ENCODE peak calls at places on chromosomes 11 and 22, in nine cellular contexts. B, L, D, T, H, Y, W, O and E are unnamed samples.
A peak's percentile ranks its signal among the peaks of the same experiment; 100 is the strongest.

GRCh38 chr11:44364596-44364995 is 54.7 kb upstream of the ALX4 start:
- DNase-seq in B (no peak), L (no peak), D (no peak), T (no peak), H (no peak), Y (no peak), W (no peak), O (no peak), E (no peak)

GRCh38 chr11:120209750-120210650 is 832 bp upstream of the OAF start:
- DNase-seq in B (no peak), L (no peak), D (no peak), T (no peak), H (no peak), Y (no peak), W (no peak), O (no peak), E (peak; percentile 40)

GRCh38 chr22:50199251-50199721 is 1.5 kb upstream of the SELENOO start:
- DNase-seq in B (no peak), L (no peak), D (no peak), T (no peak), H (no peak), Y (no peak), W (no peak), O (no peak), E (no peak)

GRCh38 chr11:67292671-67293070 is 3.6 kb downstream of the ANKRD13D start:
- DNase-seq in B (no peak), L (no peak), D (no peak), T (no peak), H (no peak), Y (no peak), W (no peak), O (no peak), E (no peak)

GRCh38 chr11:116114198-116114651 is 610.0 kb upstream of the CADM1 start:
- DNase-seq in B (no peak), L (no peak), D (no peak), T (no peak), H (no peak), Y (no peak), W (peak; percentile 26), O (no peak), E (no peak)

GRCh38 chr11:123233280-123233977 is 38.4 kb upstream of the CLMP start:
- DNase-seq in B (peak; percentile 54), L (no peak), D (peak; percentile 24), T (no peak), H (no peak), Y (no peak), W (no peak), O (no peak), E (no peak)

GRCh38 chr11:70398834-70399680 is 728 bp downstream of the CTTN start:
- DNase-seq in B (no peak), L (no peak), D (no peak), T (no peak), H (no peak), Y (peak; percentile 60), W (no peak), O (no peak), E (no peak)

GRCh38 chr11:122214567-122214966 is 98.6 kb upstream of the BLID start:
- DNase-seq in B (peak; percentile 50), L (no peak), D (no peak), T (no peak), H (no peak), Y (no peak), W (no peak), O (no peak), E (no peak)

GRCh38 chr11:81888391-81888790 is 845.3 kb downstream of the FAM181B start:
- DNase-seq in B (no peak), L (no peak), D (no peak), T (no peak), H (no peak), Y (no peak), W (no peak), O (no peak), E (no peak)

GRCh38 chr22:17120711-17121234 is 387 bp downstream of the TMEM121B start:
- DNase-seq in B (no peak), L (no peak), D (no peak), T (no peak), H (peak; percentile 40), Y (peak; percentile 35), W (peak; percentile 59), O (no peak), E (peak; percentile 64)

GRCh38 chr11:69249641-69250502 is 44.1 kb upstream of the MYEOV start:
- DNase-seq in B (no peak), L (no peak), D (no peak), T (no peak), H (peak; percentile 40), Y (peak; percentile 58), W (no peak), O (no peak), E (no peak)

GRCh38 chr11:82356316-82356715 is 377.3 kb downstream of the FAM181B start:
- DNase-seq in B (peak; percentile 1), L (no peak), D (no peak), T (no peak), H (no peak), Y (no peak), W (no peak), O (no peak), E (no peak)

GRCh38 chr11:123681007-123681406 is 26.6 kb upstream of the SCN3B start:
- DNase-seq in B (no peak), L (no peak), D (peak; percentile 67), T (no peak), H (no peak), Y (no peak), W (no peak), O (no peak), E (no peak)

GRCh38 chr11:17414317-17414737 is 25.9 kb upstream of the KCNJ11 start:
- DNase-seq in B (no peak), L (no peak), D (no peak), T (no peak), H (no peak), Y (no peak), W (no peak), O (no peak), E (no peak)

GRCh38 chr11:97461044-97461880 is 1071.4 kb downstream of the JRKL start:
- DNase-seq in B (no peak), L (no peak), D (no peak), T (no peak), H (no peak), Y (no peak), W (no peak), O (no peak), E (no peak)

GRCh38 chr11:95705485-95706124 is 84.0 kb downstream of the FAM76B start:
- DNase-seq in B (peak; percentile 61), L (peak; percentile 78), D (peak; percentile 84), T (no peak), H (peak; percentile 88), Y (peak; percentile 93), W (peak; percentile 84), O (peak; percentile 78), E (peak; percentile 13)